ENCODE peak calls at places on chromosome 22, in four cellular contexts. B is HepG2, E is GM12878, M is K562. Z is an unnamed sample.

GRCh38 chr22:36486619-36487384 is 5.4 kb upstream of the TXN2 start:
- DNase-seq in B (peak; percentile 53), E (no peak), M (peak; percentile 61), Z (peak; percentile 81)

GRCh38 chr22:21567456-21568206 is at the start of gene UBE2L3:
- DNase-seq in B (peak; percentile 62), E (no peak), M (peak; percentile 100), Z (peak; percentile 94)

GRCh38 chr22:20550851-20551744 is 43.7 kb downstream of the MED15 start:
- DNase-seq in B (no peak), E (peak; percentile 12), M (no peak), Z (peak; percentile 52)

GRCh38 chr22:48520207-48520606 is 1307.5 kb downstream of the BRD1 start:
- DNase-seq in B (no peak), E (no peak), M (no peak), Z (no peak)

GRCh38 chr22:20822240-20822639 is 36.4 kb downstream of the PI4KA start:
- DNase-seq in B (no peak), E (no peak), M (no peak), Z (no peak)

GRCh38 chr22:46976130-46976529 is 213.7 kb downstream of the TBC1D22A start:
- DNase-seq in B (no peak), E (no peak), M (no peak), Z (no peak)

GRCh38 chr22:30506507-30506968 is 1.0 kb upstream of the SEC14L4 start:
- DNase-seq in B (no peak), E (no peak), M (peak; percentile 82), Z (no peak)

GRCh38 chr22:27632451-27633295 is 168.9 kb downstream of the MN1 start:
- DNase-seq in B (no peak), E (no peak), M (peak; percentile 52), Z (no peak)

GRCh38 chr22:47631571-47632102 is 869.2 kb downstream of the TBC1D22A start:
- DNase-seq in B (no peak), E (no peak), M (peak; percentile 89), Z (no peak)

DNA sequence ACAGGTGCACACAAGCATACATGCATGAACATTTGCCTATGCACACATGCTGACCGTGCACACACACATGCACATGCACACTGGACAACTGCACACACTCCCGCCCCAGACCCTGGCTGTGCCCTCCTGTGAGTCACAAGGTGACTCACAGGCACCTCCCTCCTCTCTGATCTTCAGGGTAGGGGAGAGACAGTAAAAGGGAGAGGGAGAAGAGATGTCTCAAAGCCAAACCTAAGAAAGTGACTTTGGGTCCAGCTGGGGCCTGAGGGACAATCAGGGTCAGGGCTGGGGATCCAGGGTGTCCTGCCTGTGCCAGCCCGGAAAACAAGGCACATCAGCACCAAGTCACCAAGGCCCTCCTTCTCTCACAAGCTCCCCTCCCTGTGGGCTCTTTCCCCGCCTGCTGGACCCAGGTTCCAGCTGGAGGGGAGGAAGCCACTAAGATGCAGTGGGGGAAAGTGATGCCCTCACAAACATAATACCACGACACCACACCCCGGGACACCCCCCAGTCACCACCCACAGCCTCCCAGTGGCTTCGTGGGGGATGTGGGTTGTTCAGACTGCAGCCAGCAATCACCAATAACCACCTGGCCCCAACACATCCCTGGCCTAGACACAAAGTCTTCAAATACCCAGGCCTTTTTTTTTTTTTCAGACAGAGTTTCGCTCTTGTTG is 39.3 kb downstream of the PDGFB start:
- DNase-seq in B (peak; percentile 28), E (no peak), M (peak; percentile 61), Z (no peak)
- TF ChIP-seq JUNB in B (no peak), E (peak; percentile 52), M (no peak), Z (no peak)

GRCh38 chr22:45212992-45213751 is 27.5 kb downstream of the KIAA0930 start:
- DNase-seq in B (no peak), E (no peak), M (no peak), Z (no peak)

GRCh38 chr22:45210577-45211431 is 29.9 kb downstream of the KIAA0930 start:
- DNase-seq in B (no peak), E (no peak), M (no peak), Z (no peak)

GRCh38 chr22:45211848-45212247 is 28.8 kb downstream of the KIAA0930 start:
- DNase-seq in B (no peak), E (no peak), M (no peak), Z (no peak)

GRCh38 chr22:45211435-45211834 is 29.3 kb downstream of the KIAA0930 start:
- DNase-seq in B (no peak), E (no peak), M (no peak), Z (no peak)

GRCh38 chr22:45212306-45212709 is 28.4 kb downstream of the KIAA0930 start:
- DNase-seq in B (no peak), E (no peak), M (no peak), Z (peak; percentile 63)
- H3K4me2 ChIP-seq in B (no peak overlapping the region), E (no peak overlapping the region), M (no peak overlapping the region), Z (peak overlapping the region; percentile 62)

GRCh38 chr22:35299717-35300497 is at the start of gene TOM1:
- DNase-seq in B (peak; percentile 97), E (peak; percentile 94), M (peak; percentile 96), Z (peak; percentile 99)

GRCh38 chr22:35301370-35301874 is 1.7 kb downstream of the TOM1 start:
- DNase-seq in B (peak; percentile 93), E (no peak), M (peak; percentile 57), Z (peak; percentile 31)

GRCh38 chr22:35305525-35306070 is 5.9 kb downstream of the TOM1 start:
- DNase-seq in B (no peak), E (no peak), M (no peak), Z (no peak)

GRCh38 chr22:35306350-35306967 is 6.8 kb downstream of the TOM1 start:
- DNase-seq in B (no peak), E (no peak), M (no peak), Z (no peak)

GRCh38 chr22:35303029-35303624 is 3.4 kb downstream of the TOM1 start:
- DNase-seq in B (no peak), E (no peak), M (no peak), Z (no peak)
- H3K79me2 ChIP-seq in B (peaks cover 48% of the 10 kb centered on the region), E (peaks cover 2% of the 10 kb centered on the region), M (peaks cover 10% of the 10 kb centered on the region), Z (peaks cover 3% of the 10 kb centered on the region)

DNA sequence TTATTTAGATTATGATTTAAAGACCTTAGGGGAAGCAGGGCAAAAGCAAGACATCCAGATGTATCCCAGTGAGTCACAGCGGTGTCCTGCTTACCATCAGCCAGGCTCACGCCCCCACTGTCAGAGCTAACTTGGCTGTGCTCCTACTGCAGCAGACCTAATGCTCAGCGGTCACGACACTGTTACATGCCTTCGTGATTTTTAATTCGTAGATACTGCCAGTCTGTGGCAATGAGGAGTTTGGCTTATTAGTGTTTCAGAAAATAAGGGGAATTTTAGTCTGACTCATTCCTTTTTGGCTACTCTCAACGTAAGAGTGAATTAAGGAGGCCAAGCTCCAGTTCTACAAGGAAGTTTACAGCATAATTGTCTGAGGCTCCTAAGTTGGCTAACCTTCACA is 22.7 kb downstream of the EFCAB6 start:
- DNase-seq in B (no peak), E (no peak), M (no peak), Z (no peak)
- TF ChIP-seq JUNB in B (no peak), E (no peak), M (no peak), Z (no peak)

GRCh38 chr22:24505337-24505736 is 10.2 kb downstream of the UPB1 start:
- DNase-seq in B (peak; percentile 89), E (no peak), M (no peak), Z (no peak)

GRCh38 chr22:24503137-24503850 is 8.2 kb downstream of the UPB1 start:
- DNase-seq in B (no peak), E (peak; percentile 85), M (peak; percentile 63), Z (peak; percentile 83)

GRCh38 chr22:24501366-24502005 is 6.4 kb downstream of the UPB1 start:
- DNase-seq in B (peak; percentile 64), E (no peak), M (no peak), Z (no peak)

GRCh38 chr22:24502540-24502939 is 7.4 kb downstream of the UPB1 start:
- DNase-seq in B (no peak), E (no peak), M (no peak), Z (no peak)

GRCh38 chr22:24503851-24504170 is 8.7 kb downstream of the UPB1 start:
- DNase-seq in B (no peak), E (no peak), M (no peak), Z (no peak)
- H3K4me2 ChIP-seq in B (no peak overlapping the region), E (peak overlapping the region; percentile 77), M (no peak overlapping the region), Z (no peak overlapping the region)

GRCh38 chr22:23397618-23398567 is 182.2 kb downstream of the IGLL1 start:
- DNase-seq in B (no peak), E (no peak), M (no peak), Z (no peak)

GRCh38 chr22:23397008-23397617 is 183.0 kb downstream of the IGLL1 start:
- DNase-seq in B (no peak), E (no peak), M (no peak), Z (no peak)

GRCh38 chr22:23399367-23400285 is 180.5 kb downstream of the IGLL1 start:
- DNase-seq in B (no peak), E (no peak), M (no peak), Z (no peak)

GRCh38 chr22:23400286-23400981 is 179.7 kb downstream of the IGLL1 start:
- DNase-seq in B (no peak), E (no peak), M (no peak), Z (no peak)

DNA sequence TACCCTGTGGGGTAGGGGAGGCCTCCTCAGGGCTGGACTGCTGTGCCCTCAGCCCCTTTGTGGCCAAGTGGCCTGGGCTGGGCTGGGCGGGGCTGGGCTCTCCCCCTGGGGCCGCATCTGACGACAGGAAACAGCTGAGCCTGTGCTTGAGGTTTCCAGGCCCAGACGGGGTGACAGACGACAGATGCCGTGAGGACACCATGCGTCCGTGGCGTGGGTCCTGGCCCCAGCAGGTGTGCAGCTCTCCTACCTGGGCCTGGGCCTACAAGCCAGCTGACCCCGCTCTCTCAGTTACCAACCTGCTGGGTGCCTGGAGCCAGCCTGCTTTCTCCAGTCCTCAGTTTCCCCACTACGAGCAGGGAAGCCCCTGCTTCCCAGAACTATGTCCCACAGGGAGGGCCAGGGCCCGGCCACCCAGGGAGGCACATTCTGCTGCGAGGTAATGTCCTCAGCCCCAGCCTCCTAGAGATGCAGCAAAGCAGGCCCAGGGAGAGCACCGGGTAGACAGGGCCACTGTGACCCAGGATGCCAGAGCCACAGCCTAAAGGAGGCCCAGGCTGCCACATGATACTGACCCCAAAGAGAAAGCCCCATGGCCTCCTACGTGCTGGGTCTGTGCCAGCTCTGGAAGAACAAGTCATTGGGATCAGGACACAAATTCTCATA is 181.3 kb downstream of the IGLL1 start:
- DNase-seq in B (no peak), E (no peak), M (no peak), Z (no peak)
- H3K79me2 ChIP-seq in B (no peaks in the 10 kb centered on the region), E (no peaks in the 10 kb centered on the region), M (no peaks in the 10 kb centered on the region), Z (no peaks in the 10 kb centered on the region)